ENCODE peak calls at places on chromosome 22, in ten cellular contexts. S is hepatocyte, H is upper lobe of left lung, I is colonic mucosa, O is kidney epithelial cell, A is BE2C, V is progenitor cell of endocrine pancreas, T is cardiac muscle cell, W is RWPE1, K is left ventricle myocardium inferior. X is an unnamed sample.

GRCh38 chr22:26565889-26566288 is 24.0 kb downstream of the TPST2 start:
- DNase-seq in O (no peak), K (no peak), H (no peak), A (no peak), I (no peak), V (no peak), W (no peak), S (no peak), T (no peak), X (no peak)

GRCh38 chr22:29912605-29913398 is 29.8 kb downstream of the MTMR3 start:
- DNase-seq in K (no peak), I (no peak), V (no peak), O (peak), H (no peak), T (peak), A (no peak), W (no peak), S (peak), X (no peak)

GRCh38 chr22:30298005-30298701 is 8.8 kb upstream of the CASTOR1 start:
- DNase-seq in V (no peak), W (no peak), I (peak), O (no peak), A (peak), H (no peak), K (no peak), S (peak), T (no peak), X (no peak)

GRCh38 chr22:49298834-49299750 is 528.6 kb downstream of the BRD1 start:
- DNase-seq in H (no peak), A (no peak), O (no peak), S (no peak), W (no peak), T (no peak), V (peak), I (no peak), K (no peak), X (peak)

GRCh38 chr22:33898121-33898520 is 22.2 kb downstream of the LARGE1 start:
- DNase-seq in T (no peak), K (no peak), O (no peak), W (no peak), V (no peak), I (no peak), S (no peak), A (no peak), H (no peak), X (no peak)

GRCh38 chr22:26610072-26610958 is 7.5 kb downstream of the CRYBB1 start:
- DNase-seq in O (no peak), V (no peak), W (peak), A (no peak), I (peak), K (peak), H (no peak), S (no peak), T (peak), X (no peak)

GRCh38 chr22:46604306-46604690 is 15.9 kb upstream of the GRAMD4 start:
- DNase-seq in S (no peak), A (no peak), T (peak), V (no peak), I (no peak), K (no peak), W (no peak), H (no peak), O (no peak), X (no peak)

GRCh38 chr22:31087744-31088215 is 6.7 kb downstream of the SMTN start:
- DNase-seq in O (no peak), I (no peak), T (no peak), W (no peak), V (no peak), S (no peak), H (no peak), A (no peak), K (no peak), X (no peak)

GRCh38 chr22:30857103-30857502 is 111.5 kb downstream of the MORC2 start:
- DNase-seq in V (no peak), I (peak), T (no peak), H (no peak), S (peak), O (no peak), A (no peak), K (no peak), W (no peak), X (peak)

GRCh38 chr22:40728731-40729189 is 49.5 kb downstream of the MCHR1 start:
- DNase-seq in I (no peak), S (peak), V (no peak), W (no peak), T (peak), A (no peak), K (no peak), O (no peak), H (no peak), X (no peak)

GRCh38 chr22:36561291-36561811 is 32.4 kb upstream of the EIF3D start:
- DNase-seq in S (no peak), H (no peak), I (no peak), A (no peak), V (no peak), K (no peak), W (no peak), T (no peak), O (no peak), X (no peak)

GRCh38 chr22:26666035-26666338 is 8.6 kb downstream of the MIAT start:
- DNase-seq in V (no peak), T (no peak), A (no peak), S (no peak), I (no peak), W (no peak), O (no peak), H (no peak), K (no peak), X (no peak)

GRCh38 chr22:36086170-36086490 is 57.5 kb upstream of the RBFOX2 start:
- DNase-seq in O (no peak), T (no peak), H (no peak), I (peak), K (no peak), A (no peak), V (no peak), W (peak), S (no peak), X (no peak)

GRCh38 chr22:37632174-37633081 is 7.0 kb upstream of the SH3BP1 start:
- DNase-seq in H (no peak), I (no peak), W (no peak), A (no peak), K (no peak), O (no peak), V (no peak), S (no peak), T (no peak), X (no peak)

GRCh38 chr22:37842015-37842793 is 1.9 kb downstream of the ANKRD54 start:
- DNase-seq in A (no peak), O (no peak), V (no peak), K (no peak), I (peak), T (no peak), W (no peak), H (no peak), S (peak), X (no peak)

GRCh38 chr22:43222987-43223386 is 36.1 kb upstream of the TTLL12 start:
- DNase-seq in I (no peak), T (no peak), K (no peak), S (no peak), H (no peak), W (no peak), O (no peak), A (no peak), V (no peak), X (no peak)

GRCh38 chr22:30195245-30196140 is 51.1 kb downstream of the LIF start:
- DNase-seq in H (no peak), W (no peak), I (no peak), T (peak), S (no peak), K (no peak), V (no peak), A (no peak), O (no peak), X (no peak)

GRCh38 chr22:46777609-46777970 is 15.1 kb downstream of the TBC1D22A start:
- DNase-seq in I (no peak), H (peak), K (peak), A (peak), W (no peak), V (no peak), T (no peak), O (no peak), S (no peak), X (no peak)

GRCh38 chr22:32331918-32332725 is 25.5 kb upstream of the RFPL3 start:
- DNase-seq in H (no peak), V (no peak), W (no peak), O (no peak), I (no peak), T (no peak), A (no peak), S (no peak), K (no peak), X (peak)

GRCh38 chr22:37232140-37232998 is 11.7 kb downstream of the RAC2 start:
- DNase-seq in V (no peak), H (no peak), K (no peak), I (no peak), A (no peak), W (no peak), O (no peak), T (no peak), S (no peak), X (no peak)

GRCh38 chr22:21765909-21766529 is 30.4 kb upstream of the YPEL1 start:
- DNase-seq in W (no peak), O (no peak), S (no peak), I (no peak), V (no peak), K (no peak), A (no peak), H (peak), T (no peak), X (no peak)

GRCh38 chr22:37165066-37165465 is 15.3 kb upstream of the IL2RB start:
- DNase-seq in S (no peak), T (no peak), I (no peak), W (no peak), V (no peak), H (no peak), K (no peak), O (no peak), A (peak), X (no peak)

GRCh38 chr22:35896306-35896705 is 132.3 kb downstream of the RBFOX2 start:
- DNase-seq in V (no peak), K (no peak), I (no peak), O (no peak), S (no peak), W (no peak), T (no peak), H (no peak), A (no peak), X (no peak)

GRCh38 chr22:27797793-27798525 is 3.6 kb downstream of the MN1 start:
- DNase-seq in S (no peak), T (no peak), I (no peak), K (no peak), O (no peak), V (no peak), H (peak), W (no peak), A (no peak), X (no peak)

GRCh38 chr22:19177164-19178064 is 1.1 kb downstream of the SLC25A1 start:
- DNase-seq in V (no peak), O (no peak), T (no peak), I (peak), K (no peak), A (no peak), H (peak), W (no peak), S (peak), X (no peak)

GRCh38 chr22:37926358-37926757 is 20.3 kb downstream of the MICALL1 start:
- DNase-seq in A (no peak), V (no peak), S (no peak), H (no peak), W (no peak), K (no peak), O (no peak), T (no peak), I (no peak), X (no peak)

GRCh38 chr22:29710922-29711593 is 8.7 kb upstream of the CABP7 start:
- DNase-seq in T (no peak), H (peak), S (no peak), O (no peak), V (no peak), A (peak), I (peak), K (peak), W (no peak), X (no peak)

GRCh38 chr22:44391481-44392445 is 79.0 kb upstream of the SHISAL1 start:
- DNase-seq in S (no peak), I (no peak), W (no peak), K (peak), H (peak), O (no peak), V (no peak), A (peak), T (no peak), X (peak)

GRCh38 chr22:27879923-27880322 is 39.1 kb downstream of the PITPNB start:
- DNase-seq in H (no peak), I (no peak), A (peak), O (no peak), K (no peak), V (no peak), T (peak), W (peak), S (peak), X (no peak)

GRCh38 chr22:32204856-32205722 is at the start of gene RFPL2:
- DNase-seq in V (peak), K (no peak), W (peak), A (peak), S (peak), I (no peak), T (peak), O (no peak), H (peak), X (no peak)

GRCh38 chr22:47067911-47068654 is 305.6 kb downstream of the TBC1D22A start:
- DNase-seq in K (peak), S (no peak), H (no peak), W (no peak), O (no peak), V (no peak), A (no peak), T (no peak), I (no peak), X (no peak)

GRCh38 chr22:35109613-35110012 is 43.7 kb downstream of the ISX start:
- DNase-seq in A (no peak), H (no peak), K (no peak), V (no peak), W (no peak), I (no peak), S (no peak), O (no peak), T (no peak), X (no peak)

GRCh38 chr22:43532301-43533050 is 120.7 kb downstream of the MPPED1 start:
- DNase-seq in O (no peak), K (no peak), A (no peak), I (no peak), S (no peak), W (no peak), T (no peak), V (no peak), H (no peak), X (no peak)

GRCh38 chr22:32636884-32637283 is 162.3 kb downstream of the FBXO7 start:
- DNase-seq in I (no peak), A (no peak), S (no peak), O (no peak), W (no peak), T (no peak), K (no peak), H (no peak), V (no peak), X (no peak)

GRCh38 chr22:17890892-17891291 is 116.6 kb upstream of the BID start:
- DNase-seq in A (no peak), W (no peak), O (no peak), H (no peak), K (no peak), S (no peak), I (no peak), V (no peak), T (no peak), X (no peak)

GRCh38 chr22:32579533-32580220 is 105.1 kb downstream of the FBXO7 start:
- DNase-seq in O (no peak), A (no peak), W (no peak), V (no peak), T (no peak), I (no peak), K (peak), H (no peak), S (no peak), X (no peak)

GRCh38 chr22:20750461-20751184 is 23.3 kb upstream of the SERPIND1 start:
- DNase-seq in W (peak), S (peak), I (peak), A (peak), T (peak), H (no peak), O (peak), K (peak), V (no peak), X (no peak)
- TF ChIP-seq CTCF in W (no peak), S (no peak), I (no peak), A (no peak), T (no peak), H (no peak), O (no peak), K (no peak), V (no peak), X (no peak)

GRCh38 chr22:24772493-24773220 is 1.9 kb downstream of the PIWIL3 start:
- DNase-seq in O (no peak), H (no peak), K (no peak), T (peak), W (peak), I (no peak), V (peak), A (peak), S (peak), X (no peak)
- TF ChIP-seq CTCF in O (peak), H (no peak), K (peak), T (peak), W (peak), I (no peak), V (peak), A (peak), S (peak), X (peak)

DNA sequence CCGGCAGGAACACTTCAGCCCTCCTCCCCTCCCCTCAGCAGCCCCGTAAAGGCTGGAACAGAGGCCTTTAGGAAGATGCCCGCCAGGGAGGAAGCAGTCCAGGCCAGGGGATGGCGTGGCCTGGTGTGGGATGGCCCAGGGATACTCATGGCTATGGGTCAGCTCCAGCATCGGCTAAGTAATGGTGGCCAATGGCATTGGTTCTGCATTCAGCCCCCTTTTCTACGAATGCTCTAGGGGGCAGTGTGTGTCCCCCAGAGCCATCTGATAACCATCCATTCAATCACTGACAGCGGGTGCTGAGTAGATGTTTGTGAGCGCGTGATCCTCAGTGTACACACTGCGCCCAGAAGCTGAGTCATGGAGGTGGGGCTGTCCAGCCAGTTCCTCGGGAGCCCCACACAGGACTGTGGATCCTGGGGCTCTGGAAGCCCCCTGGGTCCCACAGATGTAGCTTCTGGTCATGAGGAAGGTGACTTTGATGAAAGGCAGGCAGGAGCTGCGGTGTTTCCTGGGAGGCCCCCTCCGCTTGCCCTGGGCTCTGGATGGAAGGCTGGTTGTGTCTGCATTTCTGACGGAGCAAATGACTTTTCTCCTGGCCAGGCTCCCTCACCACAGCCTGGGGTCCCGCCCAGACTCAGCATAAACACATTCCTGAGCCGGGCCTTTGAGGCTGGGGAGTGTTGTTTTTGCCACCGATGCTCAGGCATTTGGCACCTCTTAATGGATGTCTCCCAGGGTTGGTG is 46.5 kb downstream of the FBLN1 start:
- DNase-seq in A (no peak), O (no peak), T (peak), W (peak), K (peak), S (peak), H (no peak), I (peak), V (no peak), X (no peak)
- TF ChIP-seq CTCF in A (peak), O (no peak), T (peak), W (no peak), K (no peak), S (peak), H (no peak), I (no peak), V (peak), X (peak)

GRCh38 chr22:50621948-50622722 is 5.8 kb downstream of the ARSA start:
- DNase-seq in A (no peak), S (no peak), K (no peak), T (no peak), O (no peak), I (peak), W (no peak), H (no peak), V (no peak), X (no peak)
- TF ChIP-seq CTCF in A (peak), S (peak), K (no peak), T (no peak), O (peak), I (no peak), W (peak), H (no peak), V (peak), X (no peak)

GRCh38 chr22:48192071-48192470 is 1429.6 kb downstream of the TBC1D22A start:
- DNase-seq in S (no peak), H (no peak), O (no peak), T (no peak), A (no peak), V (no peak), W (no peak), K (no peak), I (no peak), X (no peak)

GRCh38 chr22:48192920-48193319 is 1430.5 kb downstream of the TBC1D22A start:
- DNase-seq in H (no peak), I (no peak), V (no peak), K (no peak), T (no peak), O (no peak), A (no peak), W (no peak), S (no peak), X (no peak)

GRCh38 chr22:48199667-48200066 is 1437.2 kb downstream of the TBC1D22A start:
- DNase-seq in H (no peak), S (no peak), K (no peak), A (no peak), W (no peak), V (no peak), T (no peak), I (peak), O (no peak), X (peak)

GRCh38 chr22:48198489-48199459 is 1436.3 kb downstream of the TBC1D22A start:
- DNase-seq in K (no peak), V (no peak), W (no peak), A (no peak), I (peak), O (no peak), H (no peak), S (no peak), T (no peak), X (peak)

DNA sequence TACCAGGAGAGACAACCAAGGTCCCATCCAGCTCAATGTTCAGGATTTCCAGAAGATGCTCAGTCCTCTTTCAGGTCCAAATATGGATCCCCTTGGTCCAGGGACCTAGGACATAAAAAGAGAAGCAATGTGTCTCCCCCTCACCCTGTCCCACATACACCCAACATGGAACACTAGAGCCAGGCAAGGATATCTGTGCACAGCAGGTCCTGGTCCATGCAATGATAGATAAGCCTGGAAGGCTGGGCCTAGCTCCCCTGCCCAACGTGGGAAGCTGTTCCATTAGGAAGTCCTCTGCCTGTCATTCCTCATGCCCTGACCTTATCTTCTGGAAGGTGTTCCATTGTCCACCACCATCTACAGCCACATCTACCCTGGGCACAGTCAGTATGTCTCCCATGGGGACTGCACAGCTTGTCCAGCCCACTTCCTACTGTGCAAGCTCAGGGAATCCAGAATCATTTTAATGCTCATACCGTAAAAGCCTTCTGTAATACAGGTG is 1434.8 kb downstream of the TBC1D22A start:
- DNase-seq in V (no peak), T (no peak), K (no peak), I (peak), H (no peak), O (no peak), W (no peak), S (no peak), A (no peak), X (no peak)
- TF ChIP-seq CTCF in V (no peak), T (no peak), K (no peak), I (no peak), H (no peak), O (no peak), W (no peak), S (no peak), A (no peak), X (no peak)

GRCh38 chr22:22877523-22878210 is 9.9 kb upstream of the IGLL5 start:
- DNase-seq in A (peak), K (peak), O (peak), V (peak), S (peak), W (peak), H (no peak), I (peak), T (peak), X (peak)
- TF ChIP-seq CTCF in A (peak), K (peak), O (peak), V (peak), S (peak), W (peak), H (peak), I (peak), T (peak), X (peak)

GRCh38 chr22:22928666-22929380 is 41.2 kb downstream of the IGLL5 start:
- DNase-seq in A (no peak), T (peak), K (peak), S (peak), I (peak), W (peak), H (no peak), V (no peak), O (no peak), X (no peak)
- TF ChIP-seq CTCF in A (no peak), T (no peak), K (no peak), S (no peak), I (no peak), W (no peak), H (no peak), V (no peak), O (no peak), X (no peak)